ENCODE peak calls at places on chromosome 12, in ten cellular contexts. One of them, this sample, is unnamed.

GRCh38 chr12:93469386-93469785 is 2.1 kb downstream of the MRPL42 start:
- DNase-seq in activated gamma-delta T cell treated with Interleukin-2 at 50 U/mL for 16 hours: no peak
- DNase-seq in activated T-helper 1 cell treated with anti-CD3 and anti-CD28 coated beads, Interleukin-12 subunit alpha, Interleukin-12 subunit beta, Interleukin-2, Interleukin-4 antibody, amounts not matched to agents 30 ng/mL and 10 ng/mL and 1 ng/mL, durations not matched to agents 14 hours and 24 hours and 36 hours: no peak
- DNase-seq in smooth muscle cell of the brain vasculature: no peak
- DNase-seq in EL: no peak
- DNase-seq in AG09309: no peak
- DNase-seq in LoVo: no peak
- DNase-seq in H4: no peak
- DNase-seq in NCI-H146: no peak
- DNase-seq in NCI-H345: no peak
- DNase-seq in this sample: no peak

GRCh38 chr12:57430117-57430930 is 519 bp downstream of the R3HDM2 start:
- DNase-seq in activated gamma-delta T cell treated with Interleukin-2 at 50 U/mL for 16 hours: peak
- DNase-seq in activated T-helper 1 cell treated with anti-CD3 and anti-CD28 coated beads, Interleukin-12 subunit alpha, Interleukin-12 subunit beta, Interleukin-2, Interleukin-4 antibody, amounts not matched to agents 30 ng/mL and 10 ng/mL and 1 ng/mL, durations not matched to agents 14 hours and 24 hours and 36 hours: peak
- DNase-seq in smooth muscle cell of the brain vasculature: no peak
- DNase-seq in EL: peak
- DNase-seq in AG09309: no peak
- DNase-seq in LoVo: peak
- DNase-seq in H4: no peak
- DNase-seq in NCI-H146: peak
- DNase-seq in NCI-H345: no peak
- DNase-seq in this sample: no peak

GRCh38 chr12:120220838-120221575 is 20.1 kb upstream of the RPLP0 start:
- DNase-seq in activated gamma-delta T cell treated with Interleukin-2 at 50 U/mL for 16 hours: no peak
- DNase-seq in activated T-helper 1 cell treated with anti-CD3 and anti-CD28 coated beads, Interleukin-12 subunit alpha, Interleukin-12 subunit beta, Interleukin-2, Interleukin-4 antibody, amounts not matched to agents 30 ng/mL and 10 ng/mL and 1 ng/mL, durations not matched to agents 14 hours and 24 hours and 36 hours: no peak
- DNase-seq in smooth muscle cell of the brain vasculature: no peak
- DNase-seq in EL: no peak
- DNase-seq in AG09309: no peak
- DNase-seq in LoVo: no peak
- DNase-seq in H4: no peak
- DNase-seq in NCI-H146: no peak
- DNase-seq in NCI-H345: no peak
- DNase-seq in this sample: no peak

GRCh38 chr12:3326850-3327780 is 163.9 kb upstream of the PRMT8 start:
- DNase-seq in activated gamma-delta T cell treated with Interleukin-2 at 50 U/mL for 16 hours: no peak
- DNase-seq in activated T-helper 1 cell treated with anti-CD3 and anti-CD28 coated beads, Interleukin-12 subunit alpha, Interleukin-12 subunit beta, Interleukin-2, Interleukin-4 antibody, amounts not matched to agents 30 ng/mL and 10 ng/mL and 1 ng/mL, durations not matched to agents 14 hours and 24 hours and 36 hours: no peak
- DNase-seq in smooth muscle cell of the brain vasculature: no peak
- DNase-seq in EL: no peak
- DNase-seq in AG09309: no peak
- DNase-seq in LoVo: no peak
- DNase-seq in H4: no peak
- DNase-seq in NCI-H146: no peak
- DNase-seq in NCI-H345: no peak
- DNase-seq in this sample: no peak

GRCh38 chr12:117210266-117210918 is 20.1 kb upstream of the FBXO21 start:
- DNase-seq in activated gamma-delta T cell treated with Interleukin-2 at 50 U/mL for 16 hours: no peak
- DNase-seq in activated T-helper 1 cell treated with anti-CD3 and anti-CD28 coated beads, Interleukin-12 subunit alpha, Interleukin-12 subunit beta, Interleukin-2, Interleukin-4 antibody, amounts not matched to agents 30 ng/mL and 10 ng/mL and 1 ng/mL, durations not matched to agents 14 hours and 24 hours and 36 hours: no peak
- DNase-seq in smooth muscle cell of the brain vasculature: no peak
- DNase-seq in EL: no peak
- DNase-seq in AG09309: no peak
- DNase-seq in LoVo: no peak
- DNase-seq in H4: no peak
- DNase-seq in NCI-H146: no peak
- DNase-seq in NCI-H345: no peak
- DNase-seq in this sample: no peak

GRCh38 chr12:3523058-3523457 is 32.1 kb downstream of the PRMT8 start:
- DNase-seq in activated gamma-delta T cell treated with Interleukin-2 at 50 U/mL for 16 hours: no peak
- DNase-seq in activated T-helper 1 cell treated with anti-CD3 and anti-CD28 coated beads, Interleukin-12 subunit alpha, Interleukin-12 subunit beta, Interleukin-2, Interleukin-4 antibody, amounts not matched to agents 30 ng/mL and 10 ng/mL and 1 ng/mL, durations not matched to agents 14 hours and 24 hours and 36 hours: no peak
- DNase-seq in smooth muscle cell of the brain vasculature: no peak
- DNase-seq in EL: peak
- DNase-seq in AG09309: no peak
- DNase-seq in LoVo: no peak
- DNase-seq in H4: no peak
- DNase-seq in NCI-H146: no peak
- DNase-seq in NCI-H345: no peak
- DNase-seq in this sample: no peak

GRCh38 chr12:1007994-1008393 is 17.0 kb downstream of the ERC1 start:
- DNase-seq in activated gamma-delta T cell treated with Interleukin-2 at 50 U/mL for 16 hours: no peak
- DNase-seq in activated T-helper 1 cell treated with anti-CD3 and anti-CD28 coated beads, Interleukin-12 subunit alpha, Interleukin-12 subunit beta, Interleukin-2, Interleukin-4 antibody, amounts not matched to agents 30 ng/mL and 10 ng/mL and 1 ng/mL, durations not matched to agents 14 hours and 24 hours and 36 hours: no peak
- DNase-seq in smooth muscle cell of the brain vasculature: no peak
- DNase-seq in EL: no peak
- DNase-seq in AG09309: no peak
- DNase-seq in LoVo: no peak
- DNase-seq in H4: no peak
- DNase-seq in NCI-H146: no peak
- DNase-seq in NCI-H345: no peak
- DNase-seq in this sample: no peak

GRCh38 chr12:806116-806805 is 53.9 kb downstream of the WNK1 start:
- DNase-seq in activated gamma-delta T cell treated with Interleukin-2 at 50 U/mL for 16 hours: no peak
- DNase-seq in activated T-helper 1 cell treated with anti-CD3 and anti-CD28 coated beads, Interleukin-12 subunit alpha, Interleukin-12 subunit beta, Interleukin-2, Interleukin-4 antibody, amounts not matched to agents 30 ng/mL and 10 ng/mL and 1 ng/mL, durations not matched to agents 14 hours and 24 hours and 36 hours: no peak
- DNase-seq in smooth muscle cell of the brain vasculature: no peak
- DNase-seq in EL: peak
- DNase-seq in AG09309: peak
- DNase-seq in LoVo: peak
- DNase-seq in H4: no peak
- DNase-seq in NCI-H146: no peak
- DNase-seq in NCI-H345: no peak
- DNase-seq in this sample: no peak

GRCh38 chr12:40760821-40761220 is 68.6 kb downstream of the CNTN1 start:
- DNase-seq in activated gamma-delta T cell treated with Interleukin-2 at 50 U/mL for 16 hours: no peak
- DNase-seq in activated T-helper 1 cell treated with anti-CD3 and anti-CD28 coated beads, Interleukin-12 subunit alpha, Interleukin-12 subunit beta, Interleukin-2, Interleukin-4 antibody, amounts not matched to agents 30 ng/mL and 10 ng/mL and 1 ng/mL, durations not matched to agents 14 hours and 24 hours and 36 hours: no peak
- DNase-seq in smooth muscle cell of the brain vasculature: no peak
- DNase-seq in EL: no peak
- DNase-seq in AG09309: no peak
- DNase-seq in LoVo: no peak
- DNase-seq in H4: no peak
- DNase-seq in NCI-H146: no peak
- DNase-seq in NCI-H345: no peak
- DNase-seq in this sample: no peak

GRCh38 chr12:31034372-31034771 is 39.3 kb upstream of the DDX11 start:
- DNase-seq in activated gamma-delta T cell treated with Interleukin-2 at 50 U/mL for 16 hours: no peak
- DNase-seq in activated T-helper 1 cell treated with anti-CD3 and anti-CD28 coated beads, Interleukin-12 subunit alpha, Interleukin-12 subunit beta, Interleukin-2, Interleukin-4 antibody, amounts not matched to agents 30 ng/mL and 10 ng/mL and 1 ng/mL, durations not matched to agents 14 hours and 24 hours and 36 hours: no peak
- DNase-seq in smooth muscle cell of the brain vasculature: no peak
- DNase-seq in EL: no peak
- DNase-seq in AG09309: no peak
- DNase-seq in LoVo: peak
- DNase-seq in H4: no peak
- DNase-seq in NCI-H146: no peak
- DNase-seq in NCI-H345: no peak
- DNase-seq in this sample: no peak

GRCh38 chr12:40831916-40832315 is 139.7 kb downstream of the CNTN1 start:
- DNase-seq in activated gamma-delta T cell treated with Interleukin-2 at 50 U/mL for 16 hours: no peak
- DNase-seq in activated T-helper 1 cell treated with anti-CD3 and anti-CD28 coated beads, Interleukin-12 subunit alpha, Interleukin-12 subunit beta, Interleukin-2, Interleukin-4 antibody, amounts not matched to agents 30 ng/mL and 10 ng/mL and 1 ng/mL, durations not matched to agents 14 hours and 24 hours and 36 hours: no peak
- DNase-seq in smooth muscle cell of the brain vasculature: no peak
- DNase-seq in EL: no peak
- DNase-seq in AG09309: no peak
- DNase-seq in LoVo: no peak
- DNase-seq in H4: no peak
- DNase-seq in NCI-H146: no peak
- DNase-seq in NCI-H345: no peak
- DNase-seq in this sample: no peak

This sample was measured in GM12878.